ENCODE peak calls at places on chromosomes 16 and 17, in seven cellular contexts. U, O, S, V, M, G and Y are unnamed samples.

GRCh38 chr16:67206838-67207115 is 7.8 kb downstream of the ELMO3 start:
- DNase-seq in V (no peak), M (no peak), O (no peak), U (no peak), S (no peak), G (no peak), Y (no peak)

GRCh38 chr17:77429985-77430752 is 289.4 kb downstream of the SEC14L1 start:
- DNase-seq in O (peak), V (peak), G (peak), M (peak), U (peak), S (peak), Y (peak)

GRCh38 chr16:80804451-80805383 is at the start of gene CDYL2:
- DNase-seq in M (peak), G (peak), S (peak), O (peak), U (no peak), V (no peak), Y (no peak)

GRCh38 chr17:29225388-29225787 is 21.3 kb upstream of the CRYBA1 start:
- DNase-seq in G (no peak), U (no peak), S (no peak), O (no peak), V (no peak), M (no peak), Y (no peak)

GRCh38 chr17:31743767-31744166 is 115.3 kb downstream of the COPRS start:
- DNase-seq in V (no peak), G (peak), O (no peak), S (no peak), M (no peak), U (no peak), Y (no peak)

GRCh38 chr17:78105101-78105500 is 23.5 kb downstream of the TMC6 start:
- DNase-seq in O (no peak), V (no peak), M (no peak), U (no peak), G (no peak), S (no peak), Y (no peak)

GRCh38 chr17:8949061-8949622 is 16.4 kb downstream of the PIK3R5 start:
- DNase-seq in S (no peak), G (no peak), U (no peak), O (no peak), M (no peak), V (no peak), Y (no peak)

GRCh38 chr17:250487-251300 is 69.2 kb upstream of the DOC2B start:
- DNase-seq in O (no peak), G (peak), M (no peak), U (peak), V (no peak), S (no peak), Y (no peak)

GRCh38 chr16:1057252-1057932 is 15.2 kb upstream of the SSTR5 start:
- DNase-seq in S (peak), U (no peak), V (no peak), O (no peak), M (peak), G (no peak), Y (no peak)

GRCh38 chr16:12435730-12436129 is 368.0 kb downstream of the CPPED1 start:
- DNase-seq in O (no peak), S (no peak), G (no peak), M (no peak), U (no peak), V (no peak), Y (no peak)

GRCh38 chr16:554640-555413 is 5.4 kb upstream of the PRR35 start:
- DNase-seq in O (no peak), V (no peak), M (no peak), S (no peak), U (no peak), G (no peak), Y (no peak)

GRCh38 chr17:68057531-68057952 is 22.0 kb downstream of the KPNA2 start:
- DNase-seq in U (no peak), M (peak), G (no peak), O (no peak), S (peak), V (no peak), Y (no peak)

GRCh38 chr16:31007684-31008083 is 2.8 kb downstream of the STX1B start:
- DNase-seq in O (no peak), U (no peak), M (no peak), G (no peak), S (no peak), V (no peak), Y (no peak)

GRCh38 chr17:74956093-74956492 is 16.5 kb downstream of the HID1 start:
- DNase-seq in M (no peak), O (no peak), G (no peak), S (no peak), V (no peak), U (no peak), Y (no peak)
- H3K27ac ChIP-seq in M (no peak), O (no peak), G (no peak), S (no peak), V (no peak), U (no peak), Y (no peak)

DNA sequence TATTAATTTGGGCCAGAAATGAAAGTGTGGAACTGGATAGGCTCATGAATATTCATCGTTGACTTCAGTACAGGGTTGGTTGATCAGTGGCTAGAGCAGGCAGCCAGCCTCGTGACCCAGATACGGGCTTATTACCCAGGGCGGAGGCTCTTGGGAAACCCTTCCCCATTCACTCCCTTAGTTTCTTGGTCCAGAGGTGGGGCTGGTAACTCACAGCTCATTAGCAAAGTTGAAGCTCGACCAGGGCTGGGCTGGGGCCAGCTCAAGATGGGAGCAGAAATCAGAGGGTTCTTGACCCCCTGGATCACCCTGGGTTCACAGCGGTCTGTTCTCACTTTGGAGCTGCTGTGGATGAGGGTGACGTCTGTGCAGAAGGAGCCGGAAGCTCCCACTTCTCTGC is 44.6 kb upstream of the GSE1 start:
- DNase-seq in S (no peak), U (no peak), G (no peak), M (no peak), V (no peak), O (no peak), Y (no peak)
- H3K27ac ChIP-seq in S (peak), U (no peak), G (no peak), M (no peak), V (no peak), O (no peak), Y (no peak)

GRCh38 chr17:50683434-50684287 is 24.1 kb downstream of the ANKRD40 start:
- DNase-seq in S (no peak), M (no peak), V (no peak), O (no peak), U (no peak), G (no peak), Y (no peak)
- H3K27ac ChIP-seq in S (no peak), M (no peak), V (no peak), O (no peak), U (no peak), G (no peak), Y (no peak)

GRCh38 chr17:75440738-75441448 is 15.5 kb upstream of the TMEM94 start:
- DNase-seq in S (no peak), U (no peak), O (no peak), M (no peak), G (no peak), V (no peak), Y (no peak)
- H3K27ac ChIP-seq in S (no peak), U (no peak), O (no peak), M (no peak), G (peak), V (no peak), Y (peak)

GRCh38 chr16:74667215-74667765 is 613 bp upstream of the RFWD3 start:
- DNase-seq in U (peak), S (peak), V (no peak), G (peak), O (no peak), M (peak), Y (no peak)

GRCh38 chr16:74660383-74660782 is 6.3 kb downstream of the RFWD3 start:
- DNase-seq in V (no peak), G (no peak), O (no peak), M (no peak), U (no peak), S (no peak), Y (no peak)

GRCh38 chr16:74661064-74661463 is 5.6 kb downstream of the RFWD3 start:
- DNase-seq in O (no peak), V (no peak), U (no peak), M (no peak), S (no peak), G (no peak), Y (no peak)

GRCh38 chr16:74666425-74667214 is at the start of gene RFWD3:
- DNase-seq in U (peak), G (peak), O (peak), V (peak), M (peak), S (peak), Y (peak)

DNA sequence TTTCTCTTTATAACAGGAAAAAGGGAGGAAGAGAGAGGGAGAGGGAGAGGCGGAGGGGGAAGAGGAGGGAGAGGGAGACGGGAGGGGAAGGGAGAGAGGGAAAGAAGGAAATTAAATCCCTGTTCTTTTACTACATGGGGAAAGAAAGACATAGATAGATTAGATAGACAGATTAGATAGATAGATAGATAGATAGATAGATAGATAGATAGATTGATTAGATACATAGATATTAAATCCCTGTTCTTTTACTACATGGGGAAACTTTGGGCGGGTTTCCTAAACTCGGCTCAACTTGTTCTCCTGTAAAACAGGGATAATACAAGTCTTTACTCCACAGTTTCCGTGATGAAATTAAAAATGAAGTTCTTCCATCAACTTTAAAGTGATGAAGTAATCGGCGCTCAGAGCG is 661 bp downstream of the RFWD3 start:
- DNase-seq in U (no peak), V (no peak), O (no peak), M (no peak), S (no peak), G (no peak), Y (no peak)
- H3K27ac ChIP-seq in U (no peak), V (no peak), O (peak), M (peak), S (peak), G (peak), Y (no peak)